ENCODE peak calls at places on chromosomes 12 and 14, in ten cellular contexts. Y is aorta; R is ovary; I is NCI-H1105 treated with DMSO at 0.1 percent for 48 hours; O is GM12864; X is hippocampal formation; B is COR-L47; Z is mesothelial cell of epicardium; P is AG09309; S is activated CD4-positive, alpha-beta T cell treated with anti-CD3 and anti-CD28 coated beads, Interleukin-2, amount 10 ng/mL, durations not matched to agents 7 days and 5 days. J is an unnamed sample.

GRCh38 chr14:63454863-63455622 is 88.1 kb downstream of the PPP2R5E start:
- DNase-seq in Y (no peak), R (no peak), I (peak), O (no peak), X (no peak), B (peak), Z (no peak), P (peak), S (no peak), J (no peak)

GRCh38 chr12:57836442-57837375 is 9.8 kb downstream of the CTDSP2 start:
- DNase-seq in Y (peak), R (peak), I (peak), O (no peak), X (peak), B (peak), Z (peak), P (no peak), S (peak), J (no peak)

GRCh38 chr12:132918680-132919079 is 31.3 kb upstream of the CHFR start:
- DNase-seq in Y (no peak), R (no peak), I (no peak), O (no peak), X (no peak), B (no peak), Z (no peak), P (no peak), S (no peak), J (no peak)

GRCh38 chr12:127236491-127236890 is 1030.5 kb upstream of the TMEM132C start:
- DNase-seq in Y (no peak), R (no peak), I (no peak), O (no peak), X (no peak), B (no peak), Z (no peak), P (no peak), S (no peak), J (no peak)

GRCh38 chr14:76774471-76775158 is 13.3 kb downstream of the VASH1 start:
- DNase-seq in Y (no peak), R (no peak), I (no peak), O (no peak), X (no peak), B (no peak), Z (no peak), P (no peak), S (no peak), J (no peak)

GRCh38 chr14:52079239-52079956 is 10.5 kb upstream of the NID2 start:
- DNase-seq in Y (no peak), R (no peak), I (no peak), O (no peak), X (no peak), B (no peak), Z (no peak), P (no peak), S (no peak), J (no peak)

GRCh38 chr12:25051583-25052190 is 102.8 kb upstream of the BCAT1 start:
- DNase-seq in Y (no peak), R (no peak), I (no peak), O (peak), X (no peak), B (no peak), Z (no peak), P (no peak), S (peak), J (no peak)

GRCh38 chr14:32100175-32100574 is 23.1 kb downstream of the ARHGAP5 start:
- DNase-seq in Y (no peak), R (no peak), I (no peak), O (no peak), X (no peak), B (no peak), Z (no peak), P (no peak), S (no peak), J (no peak)

GRCh38 chr14:52553002-52553670 is 500 bp downstream of the GPR137C start:
- DNase-seq in Y (peak), R (peak), I (peak), O (no peak), X (no peak), B (peak), Z (peak), P (no peak), S (peak), J (peak)

GRCh38 chr12:124435806-124436345 is 131.5 kb downstream of the NCOR2 start:
- DNase-seq in Y (no peak), R (no peak), I (no peak), O (no peak), X (no peak), B (no peak), Z (no peak), P (no peak), S (no peak), J (no peak)

GRCh38 chr12:46445551-46446235 is 73.1 kb upstream of the SLC38A2 start:
- DNase-seq in Y (no peak), R (no peak), I (no peak), O (no peak), X (no peak), B (no peak), Z (no peak), P (no peak), S (no peak), J (no peak)

GRCh38 chr12:72017054-72017651 is 78.5 kb downstream of the TPH2 start:
- DNase-seq in Y (peak), R (peak), I (peak), O (peak), X (peak), B (peak), Z (peak), P (peak), S (peak), J (peak)

GRCh38 chr12:115407723-115408122 is 723.7 kb upstream of the TBX3 start:
- DNase-seq in Y (no peak), R (no peak), I (peak), O (no peak), X (no peak), B (no peak), Z (no peak), P (no peak), S (no peak), J (no peak)

GRCh38 chr12:132922676-132923075 is 33.4 kb downstream of the ZNF605 start:
- DNase-seq in Y (no peak), R (no peak), I (no peak), O (no peak), X (no peak), B (no peak), Z (no peak), P (no peak), S (no peak), J (no peak)

GRCh38 chr14:103832046-103832445 is 15.3 kb downstream of the PPP1R13B start:
- DNase-seq in Y (no peak), R (no peak), I (no peak), O (no peak), X (no peak), B (no peak), Z (no peak), P (no peak), S (no peak), J (no peak)

GRCh38 chr12:42729532-42729895 is 140.0 kb upstream of the PRICKLE1 start:
- DNase-seq in Y (no peak), R (no peak), I (no peak), O (no peak), X (no peak), B (no peak), Z (no peak), P (no peak), S (no peak), J (no peak)

GRCh38 chr12:124437621-124438414 is 129.6 kb downstream of the NCOR2 start:
- DNase-seq in Y (no peak), R (no peak), I (no peak), O (no peak), X (no peak), B (no peak), Z (no peak), P (no peak), S (no peak), J (no peak)

GRCh38 chr14:69135133-69135532 is 17.8 kb downstream of the DCAF5 start:
- DNase-seq in Y (no peak), R (no peak), I (peak), O (no peak), X (no peak), B (no peak), Z (no peak), P (no peak), S (no peak), J (no peak)

GRCh38 chr14:100619382-100620305 is 32.4 kb upstream of the BEGAIN start:
- DNase-seq in Y (no peak), R (no peak), I (peak), O (no peak), X (no peak), B (peak), Z (no peak), P (no peak), S (no peak), J (no peak)

GRCh38 chr14:69680297-69680696 is 68.9 kb downstream of the SUSD6 start:
- DNase-seq in Y (no peak), R (no peak), I (no peak), O (no peak), X (no peak), B (no peak), Z (no peak), P (no peak), S (no peak), J (no peak)

GRCh38 chr14:100081997-100082625 is 16.9 kb downstream of the EVL start:
- DNase-seq in Y (no peak), R (no peak), I (no peak), O (no peak), X (no peak), B (no peak), Z (no peak), P (no peak), S (no peak), J (no peak)

GRCh38 chr14:94385553-94386057 is 2.8 kb downstream of the SERPINA1 start:
- DNase-seq in Y (no peak), R (no peak), I (no peak), O (no peak), X (no peak), B (no peak), Z (no peak), P (no peak), S (no peak), J (no peak)

GRCh38 chr12:132560421-132560830 is 50.0 kb downstream of the LRCOL1 start:
- DNase-seq in Y (no peak), R (no peak), I (no peak), O (no peak), X (no peak), B (no peak), Z (peak), P (no peak), S (peak), J (no peak)

GRCh38 chr14:52068741-52069616 is at the start of gene NID2:
- DNase-seq in Y (peak), R (peak), I (peak), O (no peak), X (peak), B (peak), Z (peak), P (no peak), S (peak), J (peak)

GRCh38 chr12:65615091-65615490 is 209.2 kb upstream of the HMGA2 start:
- DNase-seq in Y (no peak), R (no peak), I (no peak), O (no peak), X (no peak), B (no peak), Z (no peak), P (peak), S (no peak), J (no peak)

GRCh38 chr12:57893460-57894353 is 47.2 kb upstream of the CTDSP2 start:
- DNase-seq in Y (peak), R (peak), I (no peak), O (no peak), X (peak), B (no peak), Z (peak), P (peak), S (no peak), J (peak)

GRCh38 chr14:68364823-68365222 is 428.0 kb downstream of the ZFP36L1 start:
- DNase-seq in Y (no peak), R (no peak), I (no peak), O (no peak), X (no peak), B (no peak), Z (no peak), P (no peak), S (no peak), J (no peak)

GRCh38 chr12:18753481-18754117 is 15.7 kb downstream of the CAPZA3 start:
- DNase-seq in Y (no peak), R (no peak), I (no peak), O (no peak), X (no peak), B (no peak), Z (no peak), P (no peak), S (no peak), J (peak)

GRCh38 chr12:94689646-94690036 is 39.3 kb upstream of the TMCC3 start:
- DNase-seq in Y (no peak), R (peak), I (no peak), O (no peak), X (no peak), B (no peak), Z (no peak), P (no peak), S (no peak), J (no peak)

GRCh38 chr12:27709932-27710591 is 570 bp upstream of the MRPS35 start:
- DNase-seq in Y (peak), R (no peak), I (peak), O (no peak), X (no peak), B (no peak), Z (no peak), P (no peak), S (peak), J (no peak)

GRCh38 chr12:82473111-82473754 is 114.9 kb downstream of the METTL25 start:
- DNase-seq in Y (no peak), R (no peak), I (no peak), O (no peak), X (no peak), B (no peak), Z (no peak), P (no peak), S (no peak), J (no peak)

GRCh38 chr14:99621948-99622347 is 17.9 kb upstream of the CCDC85C start:
- DNase-seq in Y (no peak), R (no peak), I (no peak), O (no peak), X (no peak), B (no peak), Z (no peak), P (no peak), S (no peak), J (no peak)

GRCh38 chr14:99320105-99320572 is 48.1 kb upstream of the BCL11B start:
- DNase-seq in Y (no peak), R (no peak), I (peak), O (no peak), X (no peak), B (peak), Z (peak), P (no peak), S (peak), J (peak)

GRCh38 chr12:129911437-129912049 is 7.7 kb upstream of the TMEM132D start:
- DNase-seq in Y (no peak), R (no peak), I (peak), O (no peak), X (peak), B (peak), Z (peak), P (no peak), S (peak), J (peak)

GRCh38 chr14:95316826-95317225 is 2.9 kb downstream of the CLMN start:
- DNase-seq in Y (no peak), R (no peak), I (no peak), O (no peak), X (no peak), B (no peak), Z (no peak), P (no peak), S (no peak), J (no peak)

GRCh38 chr12:102347761-102348160 is 132.6 kb downstream of the IGF1 start:
- DNase-seq in Y (no peak), R (no peak), I (no peak), O (no peak), X (no peak), B (no peak), Z (no peak), P (no peak), S (no peak), J (no peak)

J was measured in pancreas.